ENCODE peak calls at places on chromosomes 1 and 21, in four cellular contexts. One of them, this sample, is unnamed.

GRCh38 chr1:40405812-40406211 is 32.3 kb downstream of the SMAP2 start:
- DNase-seq in IMR-90: no peak
- DNase-seq in H9: no peak
- DNase-seq in H1: no peak
- DNase-seq in this sample: no peak

GRCh38 chr1:207619833-207620572 is 24.9 kb upstream of the CR1L start:
- DNase-seq in IMR-90: peak
- DNase-seq in H9: no peak
- DNase-seq in H1: no peak
- DNase-seq in this sample: peak

GRCh38 chr1:182968151-182968741 is 15.3 kb upstream of the SHCBP1L start:
- DNase-seq in IMR-90: peak
- DNase-seq in H9: no peak
- DNase-seq in H1: no peak
- DNase-seq in this sample: peak

GRCh38 chr21:33197546-33197945 is 32.2 kb upstream of the IFNAR2 start:
- DNase-seq in IMR-90: no peak
- DNase-seq in H9: no peak
- DNase-seq in H1: no peak
- DNase-seq in this sample: peak

GRCh38 chr1:56799605-56800398 is 19.4 kb downstream of the FYB2 start:
- DNase-seq in IMR-90: peak
- DNase-seq in H9: no peak
- DNase-seq in H1: no peak
- DNase-seq in this sample: no peak

GRCh38 chr1:233114159-233114558 is 163.7 kb downstream of the NTPCR start:
- DNase-seq in IMR-90: peak
- DNase-seq in H9: peak
- DNase-seq in H1: no peak
- DNase-seq in this sample: peak

GRCh38 chr1:62962794-62963776 is 179.2 kb downstream of the ATG4C start:
- DNase-seq in IMR-90: peak
- DNase-seq in H9: peak
- DNase-seq in H1: peak
- DNase-seq in this sample: peak

GRCh38 chr1:183296782-183297181 is 110.7 kb downstream of the LAMC2 start:
- DNase-seq in IMR-90: no peak
- DNase-seq in H9: no peak
- DNase-seq in H1: no peak
- DNase-seq in this sample: no peak

GRCh38 chr21:35294231-35294898 is 245.3 kb upstream of the RUNX1 start:
- DNase-seq in IMR-90: no peak
- DNase-seq in H9: no peak
- DNase-seq in H1: no peak
- DNase-seq in this sample: peak

GRCh38 chr1:228830954-228831481 is 95.7 kb downstream of the RHOU start:
- DNase-seq in IMR-90: peak
- DNase-seq in H9: no peak
- DNase-seq in H1: no peak
- DNase-seq in this sample: no peak

GRCh38 chr1:204826970-204827369 is 43.7 kb upstream of the NFASC start:
- DNase-seq in IMR-90: no peak
- DNase-seq in H9: peak
- DNase-seq in H1: peak
- DNase-seq in this sample: peak

GRCh38 chr1:53562256-53562982 is 103.2 kb downstream of the DMRTB1 start:
- DNase-seq in IMR-90: peak
- DNase-seq in H9: no peak
- DNase-seq in H1: no peak
- DNase-seq in this sample: no peak

GRCh38 chr1:118360817-118361216 is 175.8 kb upstream of the SPAG17 start:
- DNase-seq in IMR-90: peak
- DNase-seq in H9: no peak
- DNase-seq in H1: no peak
- DNase-seq in this sample: no peak

GRCh38 chr1:228923973-228924766 is 188.9 kb downstream of the RHOU start:
- DNase-seq in IMR-90: peak
- DNase-seq in H9: no peak
- DNase-seq in H1: no peak
- DNase-seq in this sample: no peak

GRCh38 chr1:18738617-18739016 is 108.0 kb downstream of the PAX7 start:
- DNase-seq in IMR-90: no peak
- DNase-seq in H9: no peak
- DNase-seq in H1: no peak
- DNase-seq in this sample: no peak

GRCh38 chr1:18738126-18738525 is 107.5 kb downstream of the PAX7 start:
- DNase-seq in IMR-90: no peak
- DNase-seq in H9: no peak
- DNase-seq in H1: no peak
- DNase-seq in this sample: no peak

GRCh38 chr1:18739956-18740355 is 109.3 kb downstream of the PAX7 start:
- DNase-seq in IMR-90: no peak
- DNase-seq in H9: no peak
- DNase-seq in H1: no peak
- DNase-seq in this sample: no peak

GRCh38 chr1:18740617-18741016 is 110.0 kb downstream of the PAX7 start:
- DNase-seq in IMR-90: no peak
- DNase-seq in H9: no peak
- DNase-seq in H1: no peak
- DNase-seq in this sample: no peak

DNA sequence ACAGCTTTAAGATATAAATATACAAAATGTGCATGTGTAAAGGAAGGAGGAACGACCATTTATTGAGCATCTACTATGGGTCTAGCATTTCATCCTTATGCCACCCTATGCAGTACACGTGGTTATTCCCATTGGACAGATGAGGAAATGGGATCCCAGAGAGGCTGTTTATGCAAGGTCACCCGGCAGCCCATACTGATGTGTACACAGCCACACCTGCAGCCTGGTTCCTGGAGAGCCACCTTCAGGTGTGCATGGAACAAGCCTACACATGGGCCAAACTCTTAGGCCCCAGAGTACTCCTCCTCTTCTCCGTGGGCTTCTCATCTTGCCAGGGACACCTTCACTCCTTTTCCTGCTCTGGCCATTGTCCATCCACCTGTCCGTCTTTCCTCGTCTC is 108.8 kb downstream of the PAX7 start:
- DNase-seq in IMR-90: no peak
- DNase-seq in H9: no peak
- DNase-seq in H1: no peak
- DNase-seq in this sample: no peak
- H4K5ac ChIP-seq in IMR-90: no peak
- H4K5ac ChIP-seq in H9: no peak
- H4K5ac ChIP-seq in H1: no peak
- H4K5ac ChIP-seq in this sample: no peak

GRCh38 chr1:41852091-41852490 is 66.6 kb downstream of the HIVEP3 start:
- DNase-seq in IMR-90: no peak
- DNase-seq in H9: no peak
- DNase-seq in H1: no peak
- DNase-seq in this sample: no peak
- H2BK120ac ChIP-seq in IMR-90: no peak
- H2BK120ac ChIP-seq in H9: no peak
- H2BK120ac ChIP-seq in H1: no peak
- H2BK120ac ChIP-seq in this sample: no peak

GRCh38 chr1:167819849-167820683 is 93.9 kb downstream of the ADCY10 start:
- DNase-seq in IMR-90: peak
- DNase-seq in H9: peak
- DNase-seq in H1: peak
- DNase-seq in this sample: peak
- H3K4me2 ChIP-seq in IMR-90: peak
- H3K4me2 ChIP-seq in H9: no peak
- H3K4me2 ChIP-seq in H1: peak
- H3K4me2 ChIP-seq in this sample: no peak

GRCh38 chr1:186757851-186758250 is 70.9 kb upstream of the PLA2G4A start:
- DNase-seq in IMR-90: no peak
- DNase-seq in H9: no peak
- DNase-seq in H1: no peak
- DNase-seq in this sample: no peak
- H4K5ac ChIP-seq in IMR-90: no peak
- H4K5ac ChIP-seq in H9: no peak
- H4K5ac ChIP-seq in H1: no peak
- H4K5ac ChIP-seq in this sample: no peak

DNA sequence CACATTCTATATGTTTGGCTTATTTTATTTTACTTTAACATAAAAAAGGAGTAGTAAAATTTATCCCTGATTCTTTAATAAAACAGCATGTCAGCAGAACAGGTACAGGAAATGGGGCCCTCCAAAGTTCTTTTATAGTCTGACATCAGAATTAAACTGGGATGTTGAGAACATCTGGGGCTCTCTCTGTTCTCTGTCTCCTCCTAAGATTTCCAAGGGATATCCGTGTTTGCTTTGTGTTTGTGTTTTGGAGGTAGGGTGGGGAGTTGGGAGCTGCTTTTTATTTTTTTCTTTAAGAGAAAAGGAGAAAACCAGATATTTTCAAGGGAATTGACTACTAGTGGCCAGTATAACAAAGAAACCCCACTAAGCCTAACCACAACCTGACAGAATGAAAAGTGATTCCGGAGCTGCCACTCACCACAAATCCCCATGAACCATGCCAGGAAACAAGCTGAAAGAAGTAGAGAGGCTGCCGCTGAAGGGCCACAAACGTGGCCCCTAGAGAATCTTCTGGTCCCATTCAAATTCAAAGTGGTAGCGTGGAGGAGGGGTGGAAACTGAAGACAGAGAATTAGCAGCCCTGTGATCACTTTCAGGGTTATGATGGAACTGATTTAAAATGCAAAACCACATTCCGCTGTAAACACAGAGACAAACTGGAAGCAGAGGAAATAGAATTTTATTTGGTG is 369.6 kb upstream of the ADGRL2 start:
- DNase-seq in IMR-90: no peak
- DNase-seq in H9: peak
- DNase-seq in H1: no peak
- DNase-seq in this sample: peak
- H2BK120ac ChIP-seq in IMR-90: no peak
- H2BK120ac ChIP-seq in H9: no peak
- H2BK120ac ChIP-seq in H1: peak
- H2BK120ac ChIP-seq in this sample: no peak

DNA sequence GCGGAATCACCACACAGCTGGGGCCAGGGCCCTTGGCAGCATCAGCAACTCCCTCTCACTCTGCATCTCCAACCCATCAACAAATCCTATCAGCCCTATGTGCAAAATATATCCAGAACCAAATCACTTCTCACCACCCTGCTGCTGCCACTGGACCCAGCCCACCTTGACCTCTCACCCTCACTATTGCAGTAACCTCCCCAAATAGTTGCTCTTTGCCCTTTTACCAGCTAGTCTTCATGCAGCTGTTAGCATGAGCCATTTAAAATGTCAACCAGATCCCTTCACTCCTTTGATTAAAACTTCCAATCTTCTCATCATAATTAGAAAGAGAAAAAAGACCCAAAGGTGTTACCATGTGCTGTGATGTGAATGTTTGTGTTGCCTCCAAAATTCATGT is 155.7 kb upstream of the IRF2BP2 start:
- DNase-seq in IMR-90: no peak
- DNase-seq in H9: no peak
- DNase-seq in H1: no peak
- DNase-seq in this sample: no peak
- H3K4me2 ChIP-seq in IMR-90: no peak
- H3K4me2 ChIP-seq in H9: no peak
- H3K4me2 ChIP-seq in H1: no peak
- H3K4me2 ChIP-seq in this sample: no peak